ENCODE peak calls at places on chromosomes 12 and 14, in four cellular contexts. O is brain microvascular endothelial cell, C is PC-9, X is lung. Q is an unnamed sample. For H3K36me3 and H3K27me3, the result is how much of the 10 kb centered on the place peaks cover.

GRCh38 chr14:50874842-50875241 is 3.0 kb downstream of the ABHD12B start:
- DNase-seq in O (no peak), C (no peak), X (no peak), Q (no peak)

GRCh38 chr12:132444957-132445883 is 44.7 kb upstream of the FBRSL1 start:
- DNase-seq in O (no peak), C (no peak), X (peak), Q (no peak)

GRCh38 chr12:11920231-11920630 is 150.5 kb upstream of the BCL2L14 start:
- DNase-seq in O (no peak), C (no peak), X (no peak), Q (no peak)

GRCh38 chr12:129660961-129661360 is 242.9 kb downstream of the TMEM132D start:
- DNase-seq in O (no peak), C (no peak), X (no peak), Q (no peak)

GRCh38 chr14:93977790-93978581 is 1.6 kb upstream of the ASB2 start:
- DNase-seq in O (no peak), C (no peak), X (no peak), Q (no peak)

GRCh38 chr12:114166360-114166759 is 200.2 kb upstream of the RBM19 start:
- DNase-seq in O (no peak), C (no peak), X (no peak), Q (no peak)

GRCh38 chr14:24194873-24195185 is 412 bp downstream of the TM9SF1 start:
- DNase-seq in O (no peak), C (no peak), X (no peak), Q (no peak)

GRCh38 chr14:67508973-67509372 is 20.5 kb upstream of the TMEM229B start:
- DNase-seq in O (no peak), C (no peak), X (no peak), Q (no peak)

GRCh38 chr12:123033392-123034021 is 53.0 kb downstream of the ARL6IP4 start:
- DNase-seq in O (no peak), C (no peak), X (no peak), Q (no peak)

GRCh38 chr12:44874981-44875416 is 1.1 kb downstream of the NELL2 start:
- DNase-seq in O (no peak), C (no peak), X (no peak), Q (no peak)

GRCh38 chr12:116662612-116663144 is 75.2 kb downstream of the SPRING1 start:
- DNase-seq in O (no peak), C (no peak), X (no peak), Q (no peak)

GRCh38 chr12:638948-639557 is 24.2 kb downstream of the NINJ2 start:
- DNase-seq in O (no peak), C (no peak), X (no peak), Q (no peak)

GRCh38 chr12:93325855-93326254 is 51.9 kb upstream of the NUDT4 start:
- DNase-seq in O (no peak), C (no peak), X (no peak), Q (peak)

GRCh38 chr12:60182354-60182753 is 586.5 kb downstream of the SLC16A7 start:
- DNase-seq in O (no peak), C (no peak), X (no peak), Q (no peak)

GRCh38 chr12:90831712-90832111 is 123.3 kb downstream of the CCER1 start:
- DNase-seq in O (no peak), C (no peak), X (no peak), Q (no peak)

GRCh38 chr12:6532051-6532926 is 2.0 kb upstream of the GAPDH start:
- DNase-seq in O (peak), C (peak), X (no peak), Q (peak)

GRCh38 chr12:106871477-106871876 is 84.2 kb upstream of the TMEM263 start:
- DNase-seq in O (no peak), C (no peak), X (no peak), Q (no peak)

GRCh38 chr12:5773550-5773949 is 171.5 kb downstream of the ANO2 start:
- DNase-seq in O (no peak), C (no peak), X (no peak), Q (no peak)

GRCh38 chr12:67431436-67432049 is 162.4 kb downstream of the CAND1 start:
- DNase-seq in O (no peak), C (no peak), X (no peak), Q (no peak)

GRCh38 chr12:100741084-100741711 is 53.4 kb upstream of the ANO4 start:
- DNase-seq in O (peak), C (no peak), X (no peak), Q (no peak)

GRCh38 chr12:118964988-118965387 is 16.4 kb upstream of the SRRM4 start:
- DNase-seq in O (no peak), C (no peak), X (no peak), Q (no peak)

GRCh38 chr14:68075382-68076029 is 255.9 kb downstream of the RAD51B start:
- DNase-seq in O (no peak), C (no peak), X (no peak), Q (no peak)

GRCh38 chr14:32495435-32495734 is 166.3 kb downstream of the AKAP6 start:
- DNase-seq in O (no peak), C (no peak), X (no peak), Q (no peak)

GRCh38 chr12:95182868-95183415 is 34.3 kb downstream of the FGD6 start:
- DNase-seq in O (peak), C (no peak), X (no peak), Q (no peak)

GRCh38 chr14:83734431-83734830 is 1795.5 kb upstream of the FLRT2 start:
- DNase-seq in O (no peak), C (no peak), X (no peak), Q (no peak)

GRCh38 chr12:93819048-93819491 is 141.9 kb downstream of the CRADD start:
- DNase-seq in O (no peak), C (no peak), X (peak), Q (no peak)

GRCh38 chr14:58752782-58753181 is 115.0 kb downstream of the DACT1 start:
- DNase-seq in O (no peak), C (no peak), X (peak), Q (no peak)

GRCh38 chr14:105161964-105162363 is 6.6 kb downstream of the JAG2 start:
- DNase-seq in O (no peak), C (no peak), X (no peak), Q (no peak)

GRCh38 chr14:106790189-106791036 is 1264.0 kb downstream of the TMEM121 start:
- DNase-seq in O (no peak), C (no peak), X (peak), Q (no peak)

GRCh38 chr14:29814153-29815057 is 113.2 kb downstream of the PRKD1 start:
- DNase-seq in O (no peak), C (no peak), X (peak), Q (no peak)

GRCh38 chr14:84144166-84144565 is 1385.8 kb upstream of the FLRT2 start:
- DNase-seq in O (peak), C (no peak), X (no peak), Q (no peak)

GRCh38 chr12:76312314-76312713 is 35.9 kb downstream of the BBS10 start:
- DNase-seq in O (no peak), C (no peak), X (no peak), Q (no peak)

GRCh38 chr12:130945793-130946492 is 7.8 kb upstream of the ADGRD1 start:
- DNase-seq in O (no peak), C (no peak), X (no peak), Q (no peak)

GRCh38 chr12:123389560-123390351 is 5.8 kb downstream of the KMT5A start:
- DNase-seq in O (no peak), C (peak), X (peak), Q (no peak)

GRCh38 chr12:131511391-131511802 is 199.5 kb upstream of the SFSWAP start:
- DNase-seq in O (peak), C (no peak), X (no peak), Q (peak)

GRCh38 chr12:1798734-1799067 is 21.7 kb upstream of the LRTM2 start:
- DNase-seq in O (no peak), C (no peak), X (no peak), Q (no peak)

GRCh38 chr14:99899578-99900178 is 106.5 kb downstream of the EML1 start:
- DNase-seq in O (no peak), C (no peak), X (no peak), Q (no peak)
- TF ChIP-seq CTCF in O (peak), C (peak), X (peak), Q (peak)

GRCh38 chr14:77710364-77710763 is 2.5 kb downstream of the SLIRP start:
- DNase-seq in O (no peak), C (no peak), X (no peak), Q (no peak)
- H3K36me3 ChIP-seq in O (under half), C (under half), X (under half), Q (under half)

DNA sequence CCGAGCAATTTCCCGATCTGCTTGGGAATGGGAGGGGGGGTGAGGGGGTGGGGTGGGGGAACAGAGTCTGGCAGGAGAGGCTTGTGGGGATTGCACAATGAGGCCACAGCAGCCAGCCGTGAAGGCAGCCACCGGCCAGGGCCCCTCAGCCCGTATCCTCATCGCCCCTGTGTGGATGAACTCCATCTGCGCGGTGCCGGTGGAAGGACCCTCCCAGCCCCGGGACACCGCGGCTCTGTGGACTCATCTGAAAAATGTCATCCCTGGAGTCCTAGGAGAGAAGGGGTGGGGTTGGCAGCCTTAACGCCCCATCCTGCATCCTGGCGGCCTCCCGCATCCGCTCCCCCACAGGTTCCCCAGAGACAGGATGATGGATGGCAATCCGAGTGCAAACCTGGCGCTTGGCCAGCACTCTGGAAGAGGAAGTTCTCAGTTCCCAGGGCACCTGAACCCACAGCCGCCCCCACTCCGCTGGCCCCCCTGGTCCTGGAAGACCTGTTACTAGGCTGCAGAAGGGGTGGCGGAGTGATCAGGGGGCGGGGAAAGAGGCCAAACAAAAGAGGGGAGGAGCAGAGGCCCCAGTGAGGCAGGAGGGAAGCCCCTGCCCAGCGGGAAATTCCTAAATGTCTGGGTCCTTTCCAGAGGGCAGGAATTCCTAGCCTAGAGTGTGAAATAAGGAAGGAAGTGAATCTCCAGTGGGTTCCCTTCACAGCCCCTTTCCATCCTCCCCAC is 1.2 kb upstream of the TNFAIP2 start:
- DNase-seq in O (no peak), C (peak), X (peak), Q (peak)
- H3K27me3 ChIP-seq in O (under half), C (under half), X (under half), Q (under half)

GRCh38 chr14:91444335-91445020 is 26.9 kb upstream of the CCDC88C start:
- DNase-seq in O (no peak), C (no peak), X (no peak), Q (no peak)

GRCh38 chr14:91438845-91439244 is 21.2 kb upstream of the CCDC88C start:
- DNase-seq in O (no peak), C (no peak), X (no peak), Q (no peak)

GRCh38 chr14:91439345-91439744 is 21.7 kb upstream of the CCDC88C start:
- DNase-seq in O (no peak), C (no peak), X (no peak), Q (no peak)
- TF ChIP-seq CTCF in O (peak), C (no peak), X (no peak), Q (no peak)

GRCh38 chr12:52245962-52246577 is 13.0 kb downstream of the KRT7 start:
- DNase-seq in O (no peak), C (no peak), X (no peak), Q (no peak)
- H3K36me3 ChIP-seq in O (under half), C (half or more), X (under half), Q (under half)

DNA sequence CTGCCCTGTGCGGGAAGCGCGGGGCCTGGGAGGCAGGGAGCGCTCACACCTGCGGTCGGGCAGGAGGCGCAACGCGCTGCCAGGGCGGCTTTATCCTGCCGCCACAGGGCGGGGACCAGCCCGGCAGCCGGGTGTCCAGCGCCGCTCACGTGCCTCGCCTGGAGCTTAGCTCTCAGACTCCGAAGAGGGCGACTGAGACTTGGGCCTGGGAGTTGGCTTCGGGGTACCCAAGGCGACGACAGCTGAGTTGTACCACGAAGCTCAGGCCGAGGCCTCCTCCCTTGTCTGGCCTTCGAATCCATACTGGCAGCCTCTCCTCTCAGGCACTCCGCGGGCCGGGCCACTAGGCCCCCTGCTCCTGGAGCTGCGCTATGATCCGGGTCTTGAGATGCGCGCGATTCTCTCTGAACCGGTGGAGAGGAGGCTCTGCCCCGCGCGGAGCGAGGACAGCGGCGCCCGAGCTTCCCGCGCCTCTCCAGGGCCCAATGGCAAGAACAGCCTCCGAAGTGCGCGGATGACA is 6.9 kb downstream of the SIX1 start:
- DNase-seq in O (no peak), C (no peak), X (no peak), Q (no peak)
- H3K27me3 ChIP-seq in O (under half), C (under half), X (under half), Q (under half)

DNA sequence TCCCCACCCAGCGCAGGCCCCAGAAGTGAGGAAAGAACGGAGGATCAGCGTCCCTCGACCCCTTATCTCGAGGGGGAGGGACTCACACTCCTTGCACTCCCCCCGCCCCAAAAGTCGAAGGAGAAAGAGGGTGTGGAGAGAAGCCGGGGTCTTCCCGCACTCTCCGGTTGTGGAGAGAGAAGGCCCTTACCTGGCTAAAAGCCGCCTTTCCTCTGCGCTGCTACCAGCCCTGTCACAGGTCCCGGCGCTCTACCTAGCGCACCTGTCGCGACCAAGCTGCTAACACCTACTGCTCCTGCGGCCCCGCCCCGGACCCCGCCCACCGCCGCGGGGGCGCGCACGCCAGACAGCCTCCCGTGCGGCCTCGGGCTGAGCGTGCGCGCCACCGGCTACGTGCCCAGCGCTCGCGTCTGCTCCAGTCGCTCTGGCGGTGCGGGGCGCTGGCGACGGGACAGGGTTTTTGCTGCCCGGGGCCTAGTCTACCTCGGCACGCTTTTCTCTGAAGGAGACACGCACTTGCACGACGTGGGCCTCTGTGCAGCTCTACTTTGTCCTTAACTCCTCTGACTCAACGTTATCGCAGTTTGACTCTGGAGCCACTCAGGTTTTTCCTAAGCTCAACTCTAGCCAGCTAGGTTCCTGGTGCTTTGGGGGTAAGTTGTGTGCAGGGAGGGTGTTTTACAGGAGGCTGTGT is at the start of gene LIMA1:
- DNase-seq in O (peak), C (peak), X (peak), Q (peak)
- TF ChIP-seq CTCF in O (no peak), C (peak), X (no peak), Q (no peak)

Q was measured in kidney epithelial cell.